ENCODE peak calls at places on chromosomes 3 and 15, in eight cellular contexts. M is HFF-Myc, V is GM10248, Q is ovary, X is right lobe of liver, F is nephron progenitor cell, Y is Calu3, E is pancreas. O is an unnamed sample.

GRCh38 chr15:38685686-38686339 is 121.2 kb upstream of the RASGRP1 start:
- DNase-seq in M (no peak), X (no peak), Y (no peak), E (no peak), V (no peak), F (no peak), Q (no peak), O (no peak)

GRCh38 chr3:65326574-65326973 is 638.8 kb upstream of the ADAMTS9 start:
- DNase-seq in Y (no peak), X (no peak), V (no peak), M (no peak), F (no peak), E (no peak), Q (no peak), O (no peak)

GRCh38 chr3:31614162-31614921 is 81.6 kb downstream of the STT3B start:
- DNase-seq in V (no peak), Y (no peak), M (no peak), Q (no peak), E (no peak), F (no peak), X (no peak), O (no peak)

GRCh38 chr3:172760406-172760805 is 9.9 kb downstream of the ECT2 start:
- DNase-seq in E (no peak), X (no peak), Y (no peak), M (no peak), Q (no peak), V (no peak), F (no peak), O (no peak)

GRCh38 chr15:34161329-34161953 is 48.5 kb downstream of the KATNBL1 start:
- DNase-seq in Y (no peak), M (no peak), F (no peak), Q (no peak), X (no peak), E (no peak), V (no peak), O (no peak)

GRCh38 chr15:31332020-31332680 is 5.5 kb downstream of the KLF13 start:
- DNase-seq in Q (no peak), M (no peak), X (no peak), E (no peak), Y (no peak), F (peak), V (no peak), O (no peak)

GRCh38 chr3:52436500-52437106 is 8.3 kb downstream of the SEMA3G start:
- DNase-seq in M (no peak), F (peak), E (no peak), V (no peak), Q (no peak), Y (no peak), X (peak), O (no peak)

GRCh38 chr15:51758645-51759044 is 7.2 kb downstream of the TMOD2 start:
- DNase-seq in F (no peak), Q (peak), Y (no peak), E (no peak), X (no peak), V (no peak), M (no peak), O (no peak)

GRCh38 chr3:120684896-120685295 is 2.9 kb upstream of the HGD start:
- DNase-seq in V (no peak), X (no peak), Y (no peak), E (no peak), M (no peak), F (no peak), Q (peak), O (no peak)

GRCh38 chr3:168024537-168024941 is 71.2 kb downstream of the GOLIM4 start:
- DNase-seq in Y (no peak), F (no peak), E (no peak), Q (no peak), M (peak), V (no peak), X (no peak), O (no peak)

GRCh38 chr3:181009225-181009624 is 19.7 kb upstream of the DNAJC19 start:
- DNase-seq in Q (no peak), F (no peak), E (no peak), V (no peak), Y (no peak), M (no peak), X (no peak), O (no peak)

GRCh38 chr15:65476942-65477341 is 40.5 kb downstream of the DPP8 start:
- DNase-seq in V (no peak), Y (no peak), M (no peak), E (no peak), F (no peak), Q (no peak), X (no peak), O (no peak)

GRCh38 chr3:143389388-143389787 is 269.8 kb downstream of the CHST2 start:
- DNase-seq in E (no peak), M (no peak), Y (no peak), Q (no peak), V (no peak), F (no peak), X (no peak), O (no peak)

GRCh38 chr15:33067456-33067855 is 127.1 kb downstream of the FMN1 start:
- DNase-seq in E (no peak), X (no peak), F (no peak), Y (no peak), M (peak), V (no peak), Q (no peak), O (no peak)

GRCh38 chr3:126315083-126315658 is 42.0 kb downstream of the KLF15 start:
- DNase-seq in F (no peak), X (no peak), V (no peak), Y (no peak), M (no peak), Q (peak), E (peak), O (no peak)

GRCh38 chr3:346186-346585 is 149.6 kb downstream of the CHL1 start:
- DNase-seq in F (no peak), Y (peak), V (no peak), Q (no peak), M (no peak), E (no peak), X (no peak), O (no peak)

GRCh38 chr15:93045191-93045785 is 43.7 kb downstream of the RGMA start:
- DNase-seq in V (no peak), F (no peak), E (no peak), X (no peak), Y (no peak), Q (no peak), M (no peak), O (no peak)

GRCh38 chr3:141385386-141386079 is 17.2 kb downstream of the ZBTB38 start:
- DNase-seq in Y (no peak), V (no peak), F (no peak), Q (no peak), E (no peak), X (no peak), M (no peak), O (no peak)

GRCh38 chr3:36149447-36149865 is 230.8 kb upstream of the STAC start:
- DNase-seq in Y (peak), V (no peak), M (no peak), X (no peak), E (no peak), F (no peak), Q (no peak), O (no peak)

GRCh38 chr3:95120921-95121320 is 1058.1 kb downstream of the NSUN3 start:
- DNase-seq in X (no peak), V (no peak), Y (no peak), Q (no peak), E (no peak), M (no peak), F (no peak), O (no peak)

GRCh38 chr3:63746211-63746610 is 72.9 kb upstream of the C3orf49 start:
- DNase-seq in M (no peak), F (no peak), E (no peak), Y (no peak), X (no peak), Q (no peak), V (no peak), O (no peak)

GRCh38 chr3:116809218-116809617 is 99.6 kb downstream of the TUSC7 start:
- DNase-seq in Y (no peak), Q (no peak), E (no peak), F (no peak), V (no peak), X (no peak), M (no peak), O (no peak)

GRCh38 chr15:66369773-66370651 is 13.5 kb upstream of the TIPIN start:
- DNase-seq in V (peak), Q (no peak), Y (no peak), X (no peak), M (no peak), E (no peak), F (no peak), O (no peak)

GRCh38 chr15:39935241-39935640 is 1.3 kb downstream of the EIF2AK4 start:
- DNase-seq in Y (no peak), M (no peak), Q (no peak), X (no peak), V (no peak), E (no peak), F (no peak), O (no peak)

GRCh38 chr15:82647045-82647834 is at the start of gene CPEB1:
- DNase-seq in V (peak), M (no peak), Y (peak), Q (peak), F (peak), E (peak), X (no peak), O (no peak)

GRCh38 chr15:35496585-35496984 is 49.4 kb downstream of the DPH6 start:
- DNase-seq in Y (no peak), Q (no peak), E (no peak), M (no peak), F (no peak), V (peak), X (no peak), O (peak)

GRCh38 chr15:32870240-32871033 is 152.6 kb downstream of the GREM1 start:
- DNase-seq in Q (no peak), F (no peak), X (no peak), E (no peak), M (peak), Y (no peak), V (peak), O (peak)

GRCh38 chr3:61602466-61602865 is 41.1 kb downstream of the PTPRG start:
- DNase-seq in X (no peak), V (no peak), F (no peak), Y (no peak), M (no peak), E (no peak), Q (no peak), O (no peak)

GRCh38 chr3:149442845-149443544 is 31.5 kb upstream of the TM4SF4 start:
- DNase-seq in M (peak), V (no peak), E (no peak), X (no peak), Q (no peak), F (no peak), Y (peak), O (no peak)

GRCh38 chr3:58236527-58237237 is 910 bp upstream of the ABHD6 start:
- DNase-seq in F (no peak), Q (no peak), V (no peak), Y (no peak), M (no peak), X (peak), E (no peak), O (no peak)

GRCh38 chr15:85707519-85708338 is 87.0 kb downstream of the KLHL25 start:
- DNase-seq in Y (no peak), V (no peak), M (no peak), X (peak), F (no peak), Q (no peak), E (peak), O (no peak)

GRCh38 chr15:90291679-90292356 is 26.3 kb downstream of the NGRN start:
- DNase-seq in Y (peak), F (no peak), M (no peak), Q (no peak), V (peak), X (no peak), E (peak), O (peak)

GRCh38 chr3:8001307-8001706 is 500.3 kb upstream of the LMCD1 start:
- DNase-seq in M (no peak), Q (no peak), F (no peak), Y (no peak), X (no peak), E (no peak), V (no peak), O (no peak)
- TF ChIP-seq CTCF in M (no peak), Q (no peak), F (no peak), Y (no peak), X (no peak), E (no peak), V (no peak), O (no peak)

GRCh38 chr15:87477759-87478687 is 778.5 kb downstream of the NTRK3 start:
- DNase-seq in M (peak), Y (peak), E (peak), F (no peak), X (no peak), Q (no peak), V (no peak), O (no peak)
- TF ChIP-seq CTCF in M (peak), Y (no peak), E (no peak), F (no peak), X (no peak), Q (no peak), V (no peak), O (no peak)

DNA sequence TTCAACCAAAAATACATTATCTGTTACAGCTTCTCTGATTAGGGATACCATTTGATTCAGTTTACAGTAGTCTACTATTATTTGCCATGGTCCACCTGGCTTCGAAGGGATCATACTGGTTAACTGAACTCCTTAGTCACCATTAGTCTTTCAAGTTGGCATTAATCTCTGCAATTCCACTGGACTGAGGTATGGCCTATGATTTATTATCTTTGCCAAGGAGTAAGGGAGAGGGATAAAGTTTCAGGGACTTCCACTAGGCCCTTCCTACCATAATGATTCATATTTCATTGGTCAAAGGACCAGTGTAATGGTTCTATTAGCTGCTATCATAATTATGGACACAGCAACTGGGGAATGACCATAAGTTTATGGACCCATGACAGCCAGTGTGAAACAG is 7.3 kb upstream of the CMSS1 start:
- DNase-seq in F (no peak), E (no peak), Y (no peak), V (no peak), Q (no peak), X (no peak), M (no peak), O (no peak)
- TF ChIP-seq CTCF in F (no peak), E (no peak), Y (no peak), V (no peak), Q (no peak), X (no peak), M (no peak), O (no peak)

GRCh38 chr3:16932877-16933276 is 48.1 kb downstream of the PLCL2 start:
- DNase-seq in E (no peak), X (no peak), Y (no peak), M (no peak), V (peak), Q (no peak), F (no peak), O (no peak)

GRCh38 chr3:16928386-16929132 is 43.8 kb downstream of the PLCL2 start:
- DNase-seq in Q (no peak), F (no peak), E (no peak), M (no peak), V (no peak), Y (no peak), X (no peak), O (no peak)

GRCh38 chr3:16923112-16923511 is 38.4 kb downstream of the PLCL2 start:
- DNase-seq in F (no peak), E (no peak), M (no peak), V (no peak), X (no peak), Q (no peak), Y (no peak), O (no peak)

DNA sequence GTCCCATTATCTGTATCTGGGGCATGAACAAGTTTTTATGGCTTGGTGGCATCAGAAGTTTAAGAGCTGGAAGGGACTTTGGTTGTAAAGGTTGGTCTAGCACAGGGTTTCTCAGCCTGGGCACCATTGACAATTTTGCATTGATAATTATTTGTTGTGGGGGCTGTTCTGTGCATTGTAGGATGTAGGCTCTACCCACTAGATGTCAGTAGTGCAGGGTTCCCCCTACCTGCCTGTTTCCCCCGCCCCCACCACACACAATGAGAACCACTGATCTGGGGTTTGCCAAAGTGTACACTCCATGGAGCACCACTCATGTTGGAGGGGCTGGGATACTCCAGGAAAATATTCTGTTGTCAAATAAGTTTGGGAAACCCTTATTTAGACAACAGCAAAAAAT is 42.7 kb downstream of the PLCL2 start:
- DNase-seq in Q (no peak), F (no peak), V (peak), X (no peak), Y (no peak), E (no peak), M (no peak), O (no peak)
- TF ChIP-seq CTCF in Q (no peak), F (no peak), V (peak), X (no peak), Y (no peak), E (no peak), M (no peak), O (peak)

GRCh38 chr3:49341996-49342395 is 2.1 kb upstream of the USP4 start:
- DNase-seq in Y (no peak), Q (no peak), X (no peak), F (no peak), M (no peak), E (no peak), V (no peak), O (no peak)

GRCh38 chr3:49343163-49343562 is 3.3 kb upstream of the USP4 start:
- DNase-seq in Q (no peak), V (no peak), Y (no peak), F (no peak), X (no peak), M (no peak), E (no peak), O (peak)

GRCh38 chr3:49339593-49339946 is 283 bp downstream of the USP4 start:
- DNase-seq in E (no peak), F (peak), Q (peak), M (no peak), V (no peak), Y (peak), X (no peak), O (no peak)

GRCh38 chr3:49339947-49340800 is at the start of gene USP4:
- DNase-seq in X (peak), M (peak), Y (peak), V (peak), Q (peak), E (peak), F (peak), O (peak)
- TF ChIP-seq CTCF in X (peak), M (peak), Y (no peak), V (peak), Q (peak), E (no peak), F (no peak), O (peak)

DNA sequence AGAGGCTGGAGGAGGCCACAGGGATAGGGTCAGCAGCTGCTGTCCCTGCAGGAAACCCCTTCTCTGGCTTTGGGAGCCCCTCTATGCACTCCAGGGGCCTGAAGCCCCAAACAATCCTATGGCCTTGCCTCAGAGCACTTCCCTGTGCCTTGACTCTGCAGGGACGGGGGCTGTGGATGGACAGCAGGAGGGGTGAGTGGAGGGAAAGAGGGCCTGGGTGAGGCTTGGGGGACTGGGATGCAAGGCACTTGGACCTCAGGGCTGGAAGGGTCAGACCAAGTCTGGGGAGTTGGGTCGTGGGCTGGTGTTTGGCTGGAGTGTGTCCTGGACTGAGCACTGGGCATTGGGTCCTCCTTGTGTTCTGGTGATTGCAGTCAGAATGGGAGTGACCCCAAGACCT is 769.8 kb downstream of the EPHA3 start:
- DNase-seq in F (no peak), M (no peak), Q (no peak), V (no peak), X (no peak), E (no peak), Y (no peak), O (no peak)
- TF ChIP-seq CTCF in F (no peak), M (no peak), Q (no peak), V (no peak), X (no peak), E (no peak), Y (no peak), O (no peak)

DNA sequence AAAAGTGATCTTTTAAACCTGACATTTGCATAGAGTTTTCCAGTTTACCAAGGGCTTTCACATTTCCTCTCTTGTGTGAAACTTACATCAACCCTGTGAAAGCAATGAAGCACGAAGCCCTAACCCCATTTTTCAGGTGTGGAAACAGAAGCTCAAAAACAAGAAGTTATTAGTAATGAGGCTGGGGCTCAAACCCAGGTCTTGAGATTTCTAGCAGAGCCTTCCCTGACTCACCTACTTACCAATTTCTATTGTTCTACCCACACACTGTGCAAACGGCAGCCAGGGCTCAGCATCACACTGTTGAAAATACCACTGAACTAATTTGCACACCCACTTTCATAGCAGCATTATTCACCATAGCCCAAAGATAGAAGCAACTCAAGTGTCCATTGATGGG is 117.8 kb upstream of the IGF1R start:
- DNase-seq in F (no peak), M (no peak), Y (no peak), Q (no peak), V (no peak), X (no peak), E (no peak), O (no peak)
- TF ChIP-seq CTCF in F (no peak), M (no peak), Y (no peak), Q (no peak), V (no peak), X (no peak), E (no peak), O (no peak)

GRCh38 chr3:185937689-185938374 is at the start of gene TRA2B:
- DNase-seq in F (peak), E (peak), Q (peak), M (peak), X (peak), V (peak), Y (peak), O (peak)
- TF ChIP-seq CTCF in F (no peak), E (no peak), Q (peak), M (no peak), X (peak), V (peak), Y (no peak), O (peak)

GRCh38 chr3:157921271-157921670 is 184.9 kb downstream of the SHOX2 start:
- DNase-seq in F (no peak), E (no peak), Q (no peak), V (no peak), X (no peak), Y (no peak), M (no peak), O (no peak)
- TF ChIP-seq CTCF in F (no peak), E (no peak), Q (no peak), V (no peak), X (no peak), Y (no peak), M (no peak), O (no peak)

O was measured in GM12864.